ENCODE peak calls at places on chromosomes 11 and 22, in ten cellular contexts. One of them, this sample, is unnamed.
A peak's percentile ranks its signal among the peaks of the same experiment; 100 is the strongest.

GRCh38 chr11:128757235-128757711 is 63.4 kb downstream of the FLI1 start:
- DNase-seq in A673: peak; percentile 46
- DNase-seq in CD4-positive, alpha-beta T cell: peak; percentile 54
- DNase-seq in mesothelial cell of epicardium: no peak
- DNase-seq in GM12865: peak; percentile 96
- DNase-seq in coronary artery: no peak
- DNase-seq in glutamatergic neuron: no peak
- DNase-seq in spleen: peak; percentile 82
- DNase-seq in BE2C: no peak
- DNase-seq in AG09319: no peak
- DNase-seq in this sample: peak; percentile 83

GRCh38 chr11:67440229-67441081 is 2.8 kb downstream of the CORO1B start:
- DNase-seq in coronary artery: no peak
- DNase-seq in GM12865: no peak
- DNase-seq in A673: no peak
- DNase-seq in CD4-positive, alpha-beta T cell: no peak
- DNase-seq in BE2C: no peak
- DNase-seq in spleen: no peak
- DNase-seq in glutamatergic neuron: no peak
- DNase-seq in AG09319: no peak
- DNase-seq in mesothelial cell of epicardium: no peak
- DNase-seq in this sample: no peak

GRCh38 chr11:78940500-78941225 is 366.0 kb upstream of the NARS2 start:
- DNase-seq in coronary artery: no peak
- DNase-seq in spleen: no peak
- DNase-seq in CD4-positive, alpha-beta T cell: no peak
- DNase-seq in GM12865: no peak
- DNase-seq in glutamatergic neuron: peak; percentile 67
- DNase-seq in mesothelial cell of epicardium: no peak
- DNase-seq in A673: no peak
- DNase-seq in BE2C: peak; percentile 54
- DNase-seq in AG09319: no peak
- DNase-seq in this sample: no peak

GRCh38 chr11:117915219-117915618 is 14.0 kb downstream of the TMPRSS13 start:
- DNase-seq in GM12865: no peak
- DNase-seq in mesothelial cell of epicardium: peak; percentile 36
- DNase-seq in A673: no peak
- DNase-seq in spleen: peak; percentile 64
- DNase-seq in glutamatergic neuron: no peak
- DNase-seq in coronary artery: peak; percentile 64
- DNase-seq in AG09319: no peak
- DNase-seq in BE2C: no peak
- DNase-seq in CD4-positive, alpha-beta T cell: no peak
- DNase-seq in this sample: no peak

GRCh38 chr11:118921929-118922744 is 3.6 kb downstream of the BCL9L start:
- DNase-seq in AG09319: peak; percentile 66
- DNase-seq in spleen: peak; percentile 83
- DNase-seq in glutamatergic neuron: no peak
- DNase-seq in BE2C: peak; percentile 76
- DNase-seq in CD4-positive, alpha-beta T cell: no peak
- DNase-seq in mesothelial cell of epicardium: no peak
- DNase-seq in GM12865: no peak
- DNase-seq in coronary artery: peak; percentile 95
- DNase-seq in A673: peak; percentile 51
- DNase-seq in this sample: no peak

GRCh38 chr11:96299155-96299883 is 43.7 kb downstream of the MAML2 start:
- DNase-seq in BE2C: no peak
- DNase-seq in GM12865: no peak
- DNase-seq in CD4-positive, alpha-beta T cell: no peak
- DNase-seq in spleen: no peak
- DNase-seq in glutamatergic neuron: no peak
- DNase-seq in AG09319: no peak
- DNase-seq in A673: no peak
- DNase-seq in mesothelial cell of epicardium: no peak
- DNase-seq in coronary artery: no peak
- DNase-seq in this sample: no peak

GRCh38 chr22:38236786-38237185 is 35.0 kb downstream of the MAFF start:
- DNase-seq in A673: no peak
- DNase-seq in GM12865: no peak
- DNase-seq in coronary artery: no peak
- DNase-seq in mesothelial cell of epicardium: no peak
- DNase-seq in AG09319: no peak
- DNase-seq in glutamatergic neuron: no peak
- DNase-seq in spleen: no peak
- DNase-seq in CD4-positive, alpha-beta T cell: no peak
- DNase-seq in BE2C: no peak
- DNase-seq in this sample: no peak

GRCh38 chr22:49601614-49602321 is 225.9 kb downstream of the BRD1 start:
- DNase-seq in AG09319: no peak
- DNase-seq in GM12865: no peak
- DNase-seq in coronary artery: no peak
- DNase-seq in spleen: no peak
- DNase-seq in glutamatergic neuron: no peak
- DNase-seq in CD4-positive, alpha-beta T cell: no peak
- DNase-seq in A673: no peak
- DNase-seq in mesothelial cell of epicardium: no peak
- DNase-seq in BE2C: no peak
- DNase-seq in this sample: no peak

DNA sequence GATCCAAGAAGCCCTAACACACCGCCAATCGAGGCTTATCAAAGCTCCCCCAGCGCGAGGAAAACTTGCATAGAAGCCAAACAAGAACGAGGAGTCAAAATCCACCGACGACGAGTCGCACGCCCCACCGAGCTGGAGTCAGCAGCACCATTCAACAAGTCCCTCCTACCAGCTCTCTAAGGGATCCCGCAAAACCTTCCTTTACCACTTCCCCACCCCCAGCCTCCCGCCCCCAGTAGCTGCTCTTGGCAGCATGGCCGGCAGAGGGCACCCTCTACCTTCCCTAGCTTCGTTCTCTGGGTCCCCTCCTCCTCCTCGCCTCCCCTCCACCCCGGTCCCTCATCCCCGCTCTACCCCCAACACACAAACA is 1.4 kb downstream of the BDNF start:
- DNase-seq in CD4-positive, alpha-beta T cell: peak; percentile 22
- DNase-seq in glutamatergic neuron: peak; percentile 91
- DNase-seq in coronary artery: peak; percentile 81
- DNase-seq in mesothelial cell of epicardium: peak; percentile 92
- DNase-seq in AG09319: peak; percentile 80
- DNase-seq in A673: peak; percentile 97
- DNase-seq in GM12865: peak; percentile 78
- DNase-seq in spleen: peak; percentile 84
- DNase-seq in BE2C: peak; percentile 73
- DNase-seq in this sample: peak; percentile 78
- TF ChIP-seq CTCF in CD4-positive, alpha-beta T cell: peak; percentile 23
- TF ChIP-seq CTCF in glutamatergic neuron: peak; percentile 79
- TF ChIP-seq CTCF in coronary artery: peak; percentile 52
- TF ChIP-seq CTCF in mesothelial cell of epicardium: peak; percentile 71
- TF ChIP-seq CTCF in AG09319: peak; percentile 80
- TF ChIP-seq CTCF in A673: peak; percentile 100
- TF ChIP-seq CTCF in GM12865: peak; percentile 93
- TF ChIP-seq CTCF in spleen: peak; percentile 81
- TF ChIP-seq CTCF in BE2C: peak; percentile 54
- TF ChIP-seq CTCF in this sample: peak; percentile 82

GRCh38 chr11:19345519-19345847 is 104.7 kb upstream of the E2F8 start:
- DNase-seq in CD4-positive, alpha-beta T cell: no peak
- DNase-seq in A673: peak; percentile 14
- DNase-seq in BE2C: no peak
- DNase-seq in GM12865: no peak
- DNase-seq in mesothelial cell of epicardium: peak; percentile 42
- DNase-seq in spleen: peak; percentile 77
- DNase-seq in glutamatergic neuron: peak; percentile 75
- DNase-seq in coronary artery: no peak
- DNase-seq in AG09319: no peak
- DNase-seq in this sample: no peak

GRCh38 chr11:19344661-19345518 is 104.1 kb upstream of the E2F8 start:
- DNase-seq in spleen: peak; percentile 76
- DNase-seq in GM12865: peak; percentile 54
- DNase-seq in BE2C: peak; percentile 54
- DNase-seq in coronary artery: no peak
- DNase-seq in mesothelial cell of epicardium: peak; percentile 56
- DNase-seq in A673: peak; percentile 18
- DNase-seq in glutamatergic neuron: peak; percentile 93
- DNase-seq in AG09319: no peak
- DNase-seq in CD4-positive, alpha-beta T cell: no peak
- DNase-seq in this sample: peak; percentile 76

GRCh38 chr11:19349340-19350025 is 108.7 kb upstream of the E2F8 start:
- DNase-seq in A673: no peak
- DNase-seq in AG09319: no peak
- DNase-seq in coronary artery: no peak
- DNase-seq in spleen: no peak
- DNase-seq in mesothelial cell of epicardium: no peak
- DNase-seq in BE2C: no peak
- DNase-seq in glutamatergic neuron: peak; percentile 50
- DNase-seq in CD4-positive, alpha-beta T cell: no peak
- DNase-seq in GM12865: no peak
- DNase-seq in this sample: no peak

GRCh38 chr11:19347911-19348310 is 107.2 kb upstream of the E2F8 start:
- DNase-seq in spleen: no peak
- DNase-seq in AG09319: no peak
- DNase-seq in glutamatergic neuron: no peak
- DNase-seq in A673: no peak
- DNase-seq in GM12865: no peak
- DNase-seq in mesothelial cell of epicardium: no peak
- DNase-seq in coronary artery: no peak
- DNase-seq in CD4-positive, alpha-beta T cell: no peak
- DNase-seq in BE2C: no peak
- DNase-seq in this sample: no peak

DNA sequence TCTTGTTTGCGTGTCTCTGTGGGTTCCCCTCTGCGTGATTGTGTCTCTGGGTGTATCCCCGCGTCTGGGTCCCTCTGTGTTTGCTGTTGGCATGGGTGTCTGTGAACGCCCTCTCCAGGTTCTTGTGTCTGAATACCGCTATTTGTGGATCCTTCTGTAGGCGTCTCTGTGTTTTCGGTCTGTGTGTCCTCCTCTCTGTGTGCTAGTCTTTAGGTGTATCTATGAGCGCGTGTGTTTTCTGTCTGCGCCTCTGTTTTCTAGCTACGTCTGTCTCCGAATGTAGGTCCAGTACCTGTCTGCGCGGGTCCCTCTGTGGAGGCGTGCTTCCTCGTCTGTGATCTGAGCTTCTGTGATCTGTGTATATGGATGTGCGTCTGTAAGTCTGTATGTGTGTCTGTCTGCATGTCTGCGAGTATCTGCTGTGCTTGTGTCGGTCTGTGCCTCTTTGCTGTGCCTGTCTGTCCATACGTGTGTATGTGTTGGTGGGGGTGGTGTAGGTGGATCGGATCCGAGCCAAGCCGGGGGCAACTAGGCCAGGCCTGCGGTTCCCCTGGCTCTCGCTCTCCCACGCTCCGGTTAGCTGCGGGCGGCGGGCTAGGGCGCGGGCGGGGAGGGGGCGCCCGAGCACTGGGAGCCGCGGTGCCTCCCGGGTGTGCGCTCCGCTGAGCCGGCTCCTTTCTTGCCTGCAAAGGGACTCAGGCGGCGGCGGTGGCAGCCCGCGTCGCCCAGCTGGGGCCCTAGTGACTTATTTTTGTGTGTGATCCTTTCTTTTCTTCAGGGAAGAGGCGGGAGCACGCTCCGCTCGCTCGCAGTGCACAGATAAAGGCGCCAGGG is 105.3 kb upstream of the E2F8 start:
- DNase-seq in BE2C: no peak
- DNase-seq in AG09319: no peak
- DNase-seq in mesothelial cell of epicardium: peak; percentile 47
- DNase-seq in coronary artery: no peak
- DNase-seq in CD4-positive, alpha-beta T cell: no peak
- DNase-seq in glutamatergic neuron: peak; percentile 68
- DNase-seq in A673: peak; percentile 23
- DNase-seq in GM12865: no peak
- DNase-seq in spleen: peak; percentile 69
- DNase-seq in this sample: peak; percentile 68
- TF ChIP-seq CTCF in BE2C: no peak
- TF ChIP-seq CTCF in AG09319: peak; percentile 11
- TF ChIP-seq CTCF in mesothelial cell of epicardium: no peak
- TF ChIP-seq CTCF in coronary artery: no peak
- TF ChIP-seq CTCF in CD4-positive, alpha-beta T cell: no peak
- TF ChIP-seq CTCF in glutamatergic neuron: no peak
- TF ChIP-seq CTCF in A673: no peak
- TF ChIP-seq CTCF in GM12865: no peak
- TF ChIP-seq CTCF in spleen: no peak
- TF ChIP-seq CTCF in this sample: no peak

DNA sequence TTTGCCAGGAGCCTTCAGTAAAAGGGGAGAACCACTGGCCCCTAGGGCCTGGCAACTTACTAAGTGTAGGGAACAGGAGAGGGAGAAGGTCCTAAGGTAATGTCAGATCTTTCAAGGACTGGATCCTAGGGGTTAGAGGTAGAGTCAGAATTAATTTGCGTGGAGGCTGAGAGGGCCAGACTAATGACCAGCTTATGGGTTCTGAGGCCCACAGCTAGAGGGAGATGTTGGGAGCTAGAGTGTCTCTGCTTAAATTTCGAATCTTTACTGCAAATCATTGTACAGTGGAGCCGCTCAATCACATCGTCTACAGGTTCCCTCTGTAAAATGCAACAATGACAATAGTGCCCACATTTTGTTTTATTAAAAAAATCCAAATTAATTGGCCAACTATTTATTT is 31.4 kb downstream of the CLMP start:
- DNase-seq in CD4-positive, alpha-beta T cell: no peak
- DNase-seq in coronary artery: no peak
- DNase-seq in glutamatergic neuron: no peak
- DNase-seq in mesothelial cell of epicardium: no peak
- DNase-seq in AG09319: no peak
- DNase-seq in spleen: no peak
- DNase-seq in GM12865: no peak
- DNase-seq in A673: no peak
- DNase-seq in BE2C: no peak
- DNase-seq in this sample: no peak
- TF ChIP-seq CTCF in CD4-positive, alpha-beta T cell: no peak
- TF ChIP-seq CTCF in coronary artery: no peak
- TF ChIP-seq CTCF in glutamatergic neuron: no peak
- TF ChIP-seq CTCF in mesothelial cell of epicardium: no peak
- TF ChIP-seq CTCF in AG09319: no peak
- TF ChIP-seq CTCF in spleen: no peak
- TF ChIP-seq CTCF in GM12865: no peak
- TF ChIP-seq CTCF in A673: peak; percentile 56
- TF ChIP-seq CTCF in BE2C: peak; percentile 34
- TF ChIP-seq CTCF in this sample: peak; percentile 7

GRCh38 chr11:46327829-46328228 is 19.4 kb upstream of the DGKZ start:
- DNase-seq in A673: no peak
- DNase-seq in AG09319: no peak
- DNase-seq in CD4-positive, alpha-beta T cell: no peak
- DNase-seq in glutamatergic neuron: no peak
- DNase-seq in BE2C: no peak
- DNase-seq in GM12865: no peak
- DNase-seq in mesothelial cell of epicardium: no peak
- DNase-seq in coronary artery: no peak
- DNase-seq in spleen: no peak
- DNase-seq in this sample: no peak

GRCh38 chr11:46319074-46319453 is 28.2 kb upstream of the DGKZ start:
- DNase-seq in glutamatergic neuron: no peak
- DNase-seq in CD4-positive, alpha-beta T cell: no peak
- DNase-seq in BE2C: no peak
- DNase-seq in coronary artery: no peak
- DNase-seq in GM12865: no peak
- DNase-seq in A673: no peak
- DNase-seq in AG09319: no peak
- DNase-seq in mesothelial cell of epicardium: no peak
- DNase-seq in spleen: no peak
- DNase-seq in this sample: no peak

GRCh38 chr11:46321757-46322156 is 25.5 kb upstream of the DGKZ start:
- DNase-seq in CD4-positive, alpha-beta T cell: no peak
- DNase-seq in glutamatergic neuron: no peak
- DNase-seq in AG09319: no peak
- DNase-seq in mesothelial cell of epicardium: no peak
- DNase-seq in coronary artery: no peak
- DNase-seq in BE2C: no peak
- DNase-seq in A673: no peak
- DNase-seq in GM12865: no peak
- DNase-seq in spleen: no peak
- DNase-seq in this sample: no peak

GRCh38 chr11:46326813-46327416 is 20.3 kb upstream of the DGKZ start:
- DNase-seq in AG09319: no peak
- DNase-seq in mesothelial cell of epicardium: no peak
- DNase-seq in BE2C: no peak
- DNase-seq in GM12865: no peak
- DNase-seq in spleen: no peak
- DNase-seq in CD4-positive, alpha-beta T cell: no peak
- DNase-seq in glutamatergic neuron: no peak
- DNase-seq in A673: no peak
- DNase-seq in coronary artery: no peak
- DNase-seq in this sample: no peak

GRCh38 chr11:46322759-46323158 is 24.5 kb upstream of the DGKZ start:
- DNase-seq in CD4-positive, alpha-beta T cell: no peak
- DNase-seq in mesothelial cell of epicardium: no peak
- DNase-seq in glutamatergic neuron: no peak
- DNase-seq in coronary artery: no peak
- DNase-seq in BE2C: no peak
- DNase-seq in AG09319: no peak
- DNase-seq in A673: peak; percentile 67
- DNase-seq in spleen: no peak
- DNase-seq in GM12865: no peak
- DNase-seq in this sample: no peak
- TF ChIP-seq CTCF in CD4-positive, alpha-beta T cell: no peak
- TF ChIP-seq CTCF in mesothelial cell of epicardium: no peak
- TF ChIP-seq CTCF in glutamatergic neuron: no peak
- TF ChIP-seq CTCF in coronary artery: no peak
- TF ChIP-seq CTCF in BE2C: no peak
- TF ChIP-seq CTCF in AG09319: peak; percentile 59
- TF ChIP-seq CTCF in A673: peak; percentile 66
- TF ChIP-seq CTCF in spleen: peak; percentile 34
- TF ChIP-seq CTCF in GM12865: peak; percentile 28
- TF ChIP-seq CTCF in this sample: peak; percentile 39

This sample was measured in GM13977.